ENCODE peak calls at places on chromosomes 1 and 21, in nine cellular contexts. Z, F, D, M, B, I, X, Q and J are unnamed samples. For H3K27me3 and H3K4me1, the result is how much of the 10 kb centered on the place peaks cover.

GRCh38 chr1:54088385-54088784 is 35.0 kb downstream of the TCEANC2 start:
- DNase-seq in Q (no peak), D (no peak), M (no peak), I (no peak), F (no peak), X (no peak), B (no peak), Z (no peak), J (no peak)

GRCh38 chr1:247548092-247548491 is 842 bp upstream of the GCSAML start:
- DNase-seq in F (no peak), D (no peak), X (no peak), I (no peak), Q (no peak), M (no peak), B (no peak), Z (no peak), J (no peak)

GRCh38 chr1:72186733-72187307 is 95.5 kb downstream of the NEGR1 start:
- DNase-seq in D (no peak), X (no peak), B (no peak), F (no peak), Q (no peak), M (no peak), Z (no peak), I (peak), J (no peak)

GRCh38 chr1:43512133-43512532 is 18.6 kb upstream of the PTPRF start:
- DNase-seq in I (no peak), M (no peak), X (no peak), F (no peak), Q (no peak), Z (no peak), D (no peak), B (no peak), J (no peak)

GRCh38 chr1:42660907-42661500 is 2.8 kb downstream of the PPIH start:
- DNase-seq in M (no peak), I (no peak), F (no peak), Q (no peak), B (no peak), D (no peak), X (no peak), Z (no peak), J (no peak)

GRCh38 chr21:29499734-29500343 is 201.1 kb downstream of the BACH1 start:
- DNase-seq in M (no peak), I (peak), D (no peak), B (peak), Q (no peak), F (no peak), Z (no peak), X (peak), J (peak)

GRCh38 chr1:24768873-24769605 is 23.8 kb downstream of the CLIC4 start:
- DNase-seq in X (no peak), M (no peak), F (no peak), B (no peak), D (no peak), Q (no peak), Z (no peak), I (no peak), J (no peak)

GRCh38 chr1:214827883-214828282 is 224.9 kb downstream of the CENPF start:
- DNase-seq in D (no peak), B (no peak), Q (no peak), F (no peak), X (no peak), I (no peak), M (no peak), Z (no peak), J (no peak)

GRCh38 chr21:33855190-33855589 is 60.4 kb downstream of the ATP5PO start:
- DNase-seq in X (no peak), D (no peak), I (no peak), Q (no peak), F (no peak), Z (no peak), B (no peak), M (no peak), J (no peak)

GRCh38 chr1:10936998-10937901 is 75.2 kb upstream of the TARDBP start:
- DNase-seq in Q (no peak), F (no peak), Z (no peak), X (no peak), M (no peak), D (no peak), B (no peak), I (no peak), J (peak)

GRCh38 chr1:155324041-155324716 is 3.5 kb downstream of the RUSC1 start:
- DNase-seq in I (peak), B (peak), X (peak), Q (peak), Z (peak), D (peak), F (peak), M (peak), J (peak)

GRCh38 chr1:179143332-179143731 is 61.5 kb downstream of the TOR3A start:
- DNase-seq in B (no peak), X (no peak), D (no peak), I (peak), Q (no peak), Z (no peak), M (no peak), F (no peak), J (no peak)

GRCh38 chr1:78713249-78713648 is 63.6 kb downstream of the IFI44 start:
- DNase-seq in X (no peak), D (no peak), Q (no peak), Z (no peak), I (no peak), B (no peak), M (no peak), F (no peak), J (no peak)

GRCh38 chr1:229843627-229844238 is 217.7 kb downstream of the URB2 start:
- DNase-seq in D (no peak), I (peak), B (no peak), F (peak), Z (no peak), M (no peak), X (no peak), Q (peak), J (peak)

GRCh38 chr1:35049116-35049515 is 17.4 kb upstream of the ZMYM6 start:
- DNase-seq in F (no peak), I (no peak), Q (no peak), D (no peak), M (no peak), B (no peak), Z (no peak), X (no peak), J (no peak)

GRCh38 chr1:111225717-111226400 is 1.7 kb upstream of the CHI3L2 start:
- DNase-seq in Z (no peak), I (no peak), B (peak), X (no peak), F (no peak), Q (no peak), M (no peak), D (no peak), J (no peak)

GRCh38 chr1:206467915-206468314 is 2.4 kb upstream of the IKBKE start:
- DNase-seq in B (no peak), Q (peak), X (no peak), M (no peak), I (no peak), D (no peak), Z (no peak), F (no peak), J (no peak)

GRCh38 chr1:52559875-52560274 is 7.0 kb upstream of the TUT4 start:
- DNase-seq in B (no peak), F (no peak), X (no peak), Z (no peak), I (no peak), M (no peak), D (no peak), Q (no peak), J (no peak)
- H3K27me3 ChIP-seq in B (under half), F (under half), X (under half), Z (under half), I (under half), M (under half), D (under half), Q (under half), J (under half)

DNA sequence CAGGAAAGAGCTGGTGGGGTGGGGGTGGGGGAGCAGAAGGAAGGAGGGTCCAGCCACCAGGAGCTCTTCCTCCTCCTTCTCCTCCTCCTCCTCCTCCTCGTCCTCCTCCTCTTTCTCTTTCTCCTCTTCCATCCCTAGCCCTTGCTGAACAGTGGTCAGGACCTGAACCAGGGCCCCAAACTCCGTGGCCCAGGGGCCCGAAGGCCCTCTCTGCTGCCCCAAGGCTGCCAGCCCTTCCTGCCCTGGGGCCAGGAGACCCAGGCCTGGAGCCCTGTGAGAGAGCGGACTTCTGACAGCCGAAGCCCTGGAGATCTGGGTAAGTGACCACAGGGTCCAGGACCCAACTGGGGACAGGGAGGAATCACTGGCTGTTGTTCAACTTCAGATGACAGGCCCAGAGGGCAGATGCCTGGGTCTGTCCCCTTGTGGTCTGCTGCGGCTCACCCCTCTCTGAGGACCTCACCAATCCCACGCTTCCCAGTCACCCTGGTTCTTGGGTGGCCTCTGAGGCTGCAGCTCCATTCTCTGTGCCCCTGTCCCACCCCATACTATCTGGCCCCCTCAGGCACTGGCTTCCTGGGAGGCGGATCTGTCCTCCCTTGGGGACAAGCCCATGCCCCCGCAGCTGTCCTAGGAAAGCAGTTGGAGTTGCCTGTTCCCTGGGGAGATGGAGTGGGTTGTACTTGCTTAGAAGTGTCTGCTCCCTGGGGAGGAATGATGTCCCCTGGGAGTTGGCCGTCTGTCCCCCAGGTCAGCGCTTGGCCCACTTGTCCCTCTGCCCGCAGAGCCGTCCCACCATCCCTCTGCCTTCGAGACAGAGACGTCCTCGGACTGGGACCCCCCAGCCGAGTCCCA is 51.8 kb downstream of the VWA5B1 start:
- DNase-seq in X (no peak), I (no peak), D (no peak), B (no peak), Q (no peak), F (no peak), M (no peak), Z (no peak), J (no peak)
- H3K4me3 ChIP-seq in X (peak), I (no peak), D (no peak), B (no peak), Q (peak), F (peak), M (no peak), Z (no peak), J (no peak)

DNA sequence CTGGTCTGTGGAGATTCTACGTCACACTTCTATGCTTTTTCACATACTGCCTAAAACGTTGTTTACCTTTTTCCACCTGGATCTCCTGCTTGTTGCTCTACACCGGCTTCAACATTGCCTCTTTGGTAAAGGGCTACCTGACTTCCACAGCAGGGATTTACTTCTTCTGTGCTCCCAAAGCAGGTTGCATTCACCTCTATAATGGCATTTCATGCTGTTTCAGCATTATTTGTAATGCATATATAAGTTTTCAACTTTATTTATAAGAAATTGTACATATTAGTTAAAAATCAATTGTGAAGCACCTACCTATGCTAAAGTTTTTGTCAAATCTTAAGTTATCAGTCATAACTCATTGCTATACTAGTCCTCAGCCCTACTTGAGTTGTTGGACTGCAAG is 55.4 kb downstream of the DDAH1 start:
- DNase-seq in I (no peak), Z (no peak), B (no peak), X (no peak), D (no peak), M (no peak), F (no peak), Q (no peak), J (no peak)
- H3K4me1 ChIP-seq in I (under half), Z (under half), B (under half), X (under half), D (under half), M (under half), F (under half), Q (under half), J (under half)

DNA sequence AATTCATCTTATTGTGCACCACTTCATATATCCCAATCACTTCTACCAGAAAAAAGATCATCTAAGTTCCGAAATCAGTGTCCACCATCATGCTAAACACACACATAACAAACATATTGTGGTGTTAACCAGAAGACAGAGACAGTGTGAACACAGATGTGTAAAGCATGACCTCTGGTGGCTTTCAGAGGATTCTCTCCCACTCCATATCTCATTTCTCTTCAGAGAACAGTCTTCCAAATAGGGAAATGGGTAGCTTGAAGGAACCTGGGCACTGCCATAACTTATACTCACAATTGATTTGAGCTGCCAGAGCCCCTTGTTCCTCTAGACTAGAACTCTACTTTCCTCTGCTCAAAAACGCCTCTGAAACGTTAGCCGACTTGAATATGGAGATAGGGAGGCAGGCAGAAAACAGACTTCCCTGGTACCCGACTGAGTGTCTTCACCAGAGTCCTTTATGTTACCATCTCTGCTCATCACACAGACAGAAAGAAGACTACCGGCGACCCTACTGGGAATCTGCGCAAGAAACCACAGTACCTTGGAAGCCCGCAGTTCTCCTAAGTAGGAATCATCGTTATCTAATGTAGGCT is 1.8 kb upstream of the ELAPOR1 start:
- DNase-seq in F (no peak), Z (no peak), D (no peak), X (no peak), B (peak), M (no peak), Q (no peak), I (peak), J (no peak)
- H3K27me3 ChIP-seq in F (under half), Z (under half), D (under half), X (under half), B (under half), M (under half), Q (under half), I (under half), J (under half)

GRCh38 chr1:243217401-243217800 is 37.7 kb downstream of the CEP170 start:
- DNase-seq in X (no peak), I (no peak), Q (no peak), D (no peak), F (no peak), Z (no peak), M (no peak), B (no peak), J (no peak)

GRCh38 chr1:243216741-243217140 is 38.3 kb downstream of the CEP170 start:
- DNase-seq in I (no peak), B (no peak), D (no peak), Q (no peak), X (no peak), F (no peak), M (no peak), Z (no peak), J (no peak)

GRCh38 chr1:243218059-243218458 is 37.0 kb downstream of the CEP170 start:
- DNase-seq in I (no peak), Z (no peak), M (no peak), F (no peak), Q (no peak), X (no peak), B (no peak), D (no peak), J (no peak)

GRCh38 chr1:243213045-243213787 is 41.9 kb downstream of the CEP170 start:
- DNase-seq in X (no peak), B (no peak), I (no peak), F (no peak), Z (no peak), M (no peak), Q (no peak), D (no peak), J (no peak)
- H3K4me3 ChIP-seq in X (no peak), B (no peak), I (no peak), F (no peak), Z (no peak), M (no peak), Q (no peak), D (no peak), J (no peak)